ENCODE peak calls at places on chromosomes 12 and 14, in eight cellular contexts. O, H, X, G, A, E, S and P are unnamed samples.

GRCh38 chr14:52929192-52929807 is 21.6 kb downstream of the FERMT2 start:
- DNase-seq in O (no peak), H (no peak), X (no peak), G (no peak), A (no peak), E (no peak), S (no peak), P (no peak)

GRCh38 chr12:109995366-109995702 is 834 bp downstream of the GIT2 start:
- DNase-seq in O (no peak), H (no peak), X (peak; percentile 37), G (no peak), A (no peak), E (no peak), S (no peak), P (no peak)

GRCh38 chr12:128820253-128820652 is 3.5 kb downstream of the SLC15A4 start:
- DNase-seq in O (no peak), H (no peak), X (no peak), G (no peak), A (no peak), E (no peak), S (no peak), P (no peak)

GRCh38 chr14:75048101-75048500 is 3.2 kb downstream of the MLH3 start:
- DNase-seq in O (no peak), H (no peak), X (no peak), G (no peak), A (no peak), E (no peak), S (no peak), P (no peak)

GRCh38 chr12:122875590-122876220 is 20.2 kb downstream of the VPS37B start:
- DNase-seq in O (no peak), H (no peak), X (no peak), G (no peak), A (peak; percentile 52), E (no peak), S (no peak), P (no peak)

GRCh38 chr12:124921200-124922008 is 7.0 kb upstream of the UBC start:
- DNase-seq in O (no peak), H (no peak), X (peak; percentile 72), G (peak; percentile 72), A (peak; percentile 41), E (no peak), S (peak; percentile 66), P (no peak)

GRCh38 chr14:92649934-92650545 is 98.4 kb downstream of the LGMN start:
- DNase-seq in O (peak; percentile 27), H (peak; percentile 72), X (no peak), G (peak; percentile 95), A (no peak), E (no peak), S (no peak), P (no peak)

GRCh38 chr12:66154776-66155175 is 15.0 kb downstream of the TMBIM4 start:
- DNase-seq in O (no peak), H (no peak), X (no peak), G (no peak), A (no peak), E (no peak), S (no peak), P (no peak)

GRCh38 chr12:89469361-89469760 is 55.2 kb downstream of the GALNT4 start:
- DNase-seq in O (no peak), H (no peak), X (peak; percentile 76), G (no peak), A (no peak), E (no peak), S (no peak), P (no peak)

GRCh38 chr14:56659964-56660551 is 80.5 kb downstream of the TMEM260 start:
- DNase-seq in O (no peak), H (no peak), X (peak; percentile 61), G (no peak), A (peak; percentile 60), E (peak; percentile 15), S (peak; percentile 50), P (peak; percentile 5)

GRCh38 chr12:113007166-113007565 is 28.8 kb downstream of the OAS2 start:
- DNase-seq in O (no peak), H (no peak), X (peak; percentile 60), G (no peak), A (no peak), E (no peak), S (no peak), P (peak; percentile 53)

GRCh38 chr12:131413006-131413405 is 297.9 kb upstream of the SFSWAP start:
- DNase-seq in O (no peak), H (no peak), X (no peak), G (no peak), A (no peak), E (no peak), S (no peak), P (no peak)

GRCh38 chr12:91274886-91275285 is 92.3 kb upstream of the DCN start:
- DNase-seq in O (no peak), H (no peak), X (peak; percentile 70), G (no peak), A (no peak), E (no peak), S (peak; percentile 14), P (no peak)

GRCh38 chr12:93040367-93040766 is 111.3 kb upstream of the EEA1 start:
- DNase-seq in O (no peak), H (no peak), X (no peak), G (no peak), A (no peak), E (no peak), S (no peak), P (no peak)

GRCh38 chr14:77436042-77436441 is 12.7 kb upstream of the NOXRED1 start:
- DNase-seq in O (no peak), H (no peak), X (no peak), G (no peak), A (no peak), E (no peak), S (no peak), P (no peak)

GRCh38 chr14:50237448-50237847 is 6.1 kb upstream of the SOS2 start:
- DNase-seq in O (no peak), H (no peak), X (no peak), G (no peak), A (no peak), E (no peak), S (no peak), P (no peak)

GRCh38 chr12:119475650-119476049 is 117.9 kb upstream of the TMEM233 start:
- DNase-seq in O (no peak), H (no peak), X (no peak), G (no peak), A (no peak), E (no peak), S (no peak), P (no peak)

GRCh38 chr14:105864116-105864515 is 337.7 kb downstream of the TMEM121 start:
- DNase-seq in O (no peak), H (no peak), X (no peak), G (peak; percentile 52), A (no peak), E (no peak), S (no peak), P (no peak)

GRCh38 chr14:105864651-105865265 is 338.4 kb downstream of the TMEM121 start:
- DNase-seq in O (no peak), H (no peak), X (no peak), G (peak; percentile 58), A (no peak), E (no peak), S (no peak), P (no peak)

GRCh38 chr14:105861985-105862465 is 335.6 kb downstream of the TMEM121 start:
- DNase-seq in O (no peak), H (no peak), X (no peak), G (peak; percentile 17), A (no peak), E (no peak), S (no peak), P (no peak)

GRCh38 chr14:105862581-105863239 is 336.3 kb downstream of the TMEM121 start:
- DNase-seq in O (no peak), H (no peak), X (no peak), G (peak; percentile 29), A (no peak), E (no peak), S (no peak), P (no peak)

GRCh38 chr14:105863296-105864108 is 337.1 kb downstream of the TMEM121 start:
- DNase-seq in O (no peak), H (no peak), X (no peak), G (peak; percentile 54), A (no peak), E (no peak), S (no peak), P (no peak)
- H3K4me3 ChIP-seq in O (no peak overlapping the region), H (no peak overlapping the region), X (no peak overlapping the region), G (no peak overlapping the region), A (no peak overlapping the region), E (no peak overlapping the region), S (no peak overlapping the region), P (no peak overlapping the region)

GRCh38 chr14:54784657-54785056 is 118.0 kb downstream of the GCH1 start:
- DNase-seq in O (no peak), H (peak; percentile 91), X (no peak), G (peak; percentile 57), A (peak; percentile 33), E (no peak), S (no peak), P (no peak)
- H3K36me3 ChIP-seq in O (peaks cover 27% of the 10 kb centered on the region), H (peaks cover 2% of the 10 kb centered on the region), X (peaks cover 66% of the 10 kb centered on the region), G (peaks cover 40% of the 10 kb centered on the region), A (peaks cover 21% of the 10 kb centered on the region), E (peaks cover 59% of the 10 kb centered on the region), S (peaks cover 27% of the 10 kb centered on the region), P (peaks cover 3% of the 10 kb centered on the region)

DNA sequence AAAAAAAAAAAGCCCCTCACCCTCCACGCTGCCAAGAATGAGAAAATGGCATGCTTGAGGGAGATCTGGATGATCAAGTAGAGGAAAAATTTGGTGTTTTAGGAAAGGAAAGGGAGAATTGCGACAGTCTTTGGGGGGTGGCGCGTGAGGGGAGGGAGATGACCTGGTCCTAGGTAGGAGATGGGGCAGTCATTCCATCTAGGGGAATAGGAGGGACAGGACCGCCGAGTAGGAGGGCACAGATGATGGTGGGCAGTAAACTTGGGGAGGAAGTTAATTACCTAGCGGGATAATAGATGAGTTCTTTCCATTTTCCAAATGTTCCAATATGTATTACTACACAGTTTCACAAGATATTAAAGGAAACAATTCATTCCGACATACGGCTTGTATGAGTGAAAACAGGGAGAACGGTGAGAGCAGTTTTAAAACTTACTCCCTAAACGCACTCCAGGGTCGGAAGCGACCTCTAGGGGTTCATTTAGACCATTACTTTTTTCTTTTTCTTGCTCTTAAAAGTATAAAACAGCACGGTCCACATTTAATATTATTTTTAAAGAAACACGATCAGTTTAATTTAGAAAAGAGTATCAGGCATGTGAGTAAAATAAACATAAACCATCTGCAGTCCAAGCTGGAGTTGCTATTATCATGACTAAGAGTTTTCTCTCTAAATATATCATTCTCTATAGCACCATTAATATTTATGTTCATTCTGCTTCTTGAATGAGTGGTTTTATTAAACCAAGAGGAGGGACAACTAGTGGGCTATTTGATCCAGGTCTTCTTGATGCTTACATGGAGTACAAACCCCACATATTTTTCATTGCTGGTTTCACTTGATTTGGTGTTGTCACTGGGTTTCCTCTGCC is 3.0 kb upstream of the FNTB start:
- DNase-seq in O (no peak), H (no peak), X (peak; percentile 76), G (no peak), A (peak; percentile 65), E (peak; percentile 19), S (peak; percentile 54), P (no peak)
- TF ChIP-seq CTCF in O (peak; percentile 57), H (peak; percentile 66), X (peak; percentile 54), G (no peak), A (peak; percentile 80), E (peak; percentile 54), S (peak; percentile 63), P (peak; percentile 68)

DNA sequence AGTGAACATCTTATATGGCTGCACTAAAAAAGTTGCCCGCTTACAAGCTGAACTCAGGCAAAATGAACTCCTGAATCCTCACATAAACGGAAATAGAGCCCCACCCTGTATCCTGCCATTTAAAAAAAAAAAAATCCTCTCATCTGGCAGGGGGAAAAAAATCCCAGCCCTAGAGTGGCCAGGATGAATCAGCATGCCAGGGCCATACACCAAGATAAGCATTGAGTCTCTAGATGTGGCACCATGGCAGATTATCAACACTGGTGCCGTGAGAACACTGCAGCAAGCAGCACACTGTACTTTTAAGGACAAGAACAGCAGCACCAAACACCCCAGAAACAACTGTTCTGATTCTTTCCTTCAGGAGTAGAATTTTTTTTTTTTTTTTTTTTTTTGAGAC is 65.5 kb downstream of the RASSF3 start:
- DNase-seq in O (no peak), H (no peak), X (peak; percentile 80), G (peak; percentile 83), A (peak; percentile 47), E (no peak), S (no peak), P (no peak)
- H3K4me3 ChIP-seq in O (no peak overlapping the region), H (no peak overlapping the region), X (no peak overlapping the region), G (no peak overlapping the region), A (no peak overlapping the region), E (no peak overlapping the region), S (no peak overlapping the region), P (no peak overlapping the region)